ENCODE peak calls at places on chromosomes 12 and 14, in nine cellular contexts. C is HCT116; B is SK-N-SH; S is AG09309; O is CD8-positive, alpha-beta T cell; K is cardiac fibroblast; Q is BJ; G is astrocyte of the spinal cord; J is HFF-Myc. D is an unnamed sample.

GRCh38 chr14:71931492-71932228 is 569 bp upstream of the RGS6 start:
- DNase-seq in J (no peak), B (peak; percentile 16), K (no peak), S (no peak), C (no peak), G (no peak), Q (no peak), O (no peak), D (no peak)

GRCh38 chr14:32939254-32940065 is 781 bp downstream of the NPAS3 start:
- DNase-seq in Q (no peak), B (peak; percentile 78), K (peak; percentile 81), O (no peak), C (no peak), J (no peak), S (no peak), G (peak; percentile 81), D (no peak)

GRCh38 chr14:100152091-100152490 is 7.4 kb downstream of the DEGS2 start:
- DNase-seq in Q (no peak), G (no peak), O (no peak), B (no peak), K (no peak), C (no peak), J (no peak), S (no peak), D (no peak)

GRCh38 chr12:1796515-1797010 is 23.8 kb upstream of the LRTM2 start:
- DNase-seq in Q (no peak), C (no peak), B (no peak), J (no peak), S (no peak), G (no peak), O (peak; percentile 45), K (no peak), D (no peak)

GRCh38 chr14:87233266-87233665 is 759.7 kb downstream of the GALC start:
- DNase-seq in O (no peak), Q (no peak), C (no peak), K (no peak), G (no peak), S (no peak), J (no peak), B (no peak), D (no peak)

GRCh38 chr14:94650806-94651805 is 38.9 kb downstream of the SERPINA3 start:
- DNase-seq in S (no peak), C (no peak), Q (no peak), G (no peak), B (peak; percentile 73), O (no peak), K (no peak), J (no peak), D (no peak)

GRCh38 chr12:124514145-124514995 is 53.0 kb downstream of the NCOR2 start:
- DNase-seq in C (no peak), B (no peak), Q (no peak), J (no peak), O (no peak), K (no peak), S (no peak), G (no peak), D (no peak)

GRCh38 chr12:102096855-102097254 is 23.1 kb downstream of the NUP37 start:
- DNase-seq in B (no peak), Q (no peak), O (no peak), G (no peak), S (no peak), K (no peak), C (no peak), J (no peak), D (peak; percentile 40)

GRCh38 chr12:53071591-53072551 is 7.3 kb downstream of the SPRYD3 start:
- DNase-seq in G (no peak), S (no peak), J (no peak), K (peak; percentile 35), O (no peak), B (peak; percentile 82), C (no peak), Q (no peak), D (no peak)

GRCh38 chr12:108694812-108695278 is 36.5 kb downstream of the CORO1C start:
- DNase-seq in K (peak; percentile 58), C (no peak), Q (no peak), J (no peak), S (no peak), G (no peak), O (no peak), B (no peak), D (no peak)

GRCh38 chr14:53153702-53154112 is 584 bp upstream of the DDHD1 start:
- DNase-seq in C (no peak), O (no peak), G (no peak), S (no peak), B (no peak), Q (no peak), J (no peak), K (no peak), D (no peak)

GRCh38 chr14:39880106-39880695 is 448.0 kb upstream of the FBXO33 start:
- DNase-seq in K (no peak), B (no peak), J (no peak), O (no peak), Q (no peak), G (no peak), S (no peak), C (no peak), D (no peak)

GRCh38 chr14:96263347-96264199 is 7.6 kb downstream of the BDKRB1 start:
- DNase-seq in K (no peak), S (no peak), G (no peak), B (no peak), O (no peak), C (no peak), Q (no peak), J (no peak), D (peak; percentile 87)

GRCh38 chr14:96264200-96264553 is 8.2 kb downstream of the BDKRB1 start:
- DNase-seq in B (no peak), O (no peak), C (no peak), J (no peak), K (no peak), S (no peak), Q (no peak), G (no peak), D (no peak)

GRCh38 chr14:96265387-96265786 is 9.4 kb downstream of the BDKRB1 start:
- DNase-seq in B (no peak), C (no peak), S (no peak), J (no peak), G (no peak), K (no peak), Q (no peak), O (no peak), D (no peak)

GRCh38 chr14:96267336-96267735 is 11.3 kb downstream of the BDKRB1 start:
- DNase-seq in G (peak; percentile 50), J (peak; percentile 93), C (no peak), O (no peak), Q (peak; percentile 63), S (no peak), K (peak; percentile 51), B (peak; percentile 95), D (no peak)

GRCh38 chr14:96264850-96265249 is 8.8 kb downstream of the BDKRB1 start:
- DNase-seq in K (peak; percentile 48), Q (no peak), B (no peak), C (no peak), S (no peak), J (no peak), G (no peak), O (no peak), D (no peak)
- TF ChIP-seq CTCF in K (peak; percentile 58), Q (peak; percentile 61), B (peak; percentile 58), C (peak; percentile 46), S (peak; percentile 73), J (peak; percentile 56), G (peak; percentile 43), O (no peak), D (peak; percentile 31)

DNA sequence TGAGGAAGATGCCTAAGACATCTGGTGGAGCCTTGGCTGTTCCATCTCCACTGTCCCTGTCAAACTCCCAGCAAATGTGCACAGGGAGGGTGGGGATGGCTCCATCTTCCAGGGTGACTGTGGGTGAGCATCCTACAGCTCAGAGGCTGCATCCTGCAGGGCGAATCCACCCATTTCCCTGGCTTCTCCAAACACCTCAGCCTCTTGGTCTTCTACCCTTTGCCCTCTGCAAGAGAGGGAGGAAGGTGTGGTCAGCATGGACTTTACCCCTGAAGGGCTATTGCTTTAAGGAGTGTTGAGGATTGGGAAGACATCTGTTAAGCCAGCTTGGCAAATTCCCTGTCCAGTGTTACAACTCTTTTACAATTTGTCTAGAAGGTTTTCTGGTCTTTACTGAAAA is 23.1 kb upstream of the DGLUCY start:
- DNase-seq in K (no peak), C (no peak), Q (no peak), S (no peak), G (no peak), J (no peak), O (no peak), B (no peak), D (no peak)
- H3K4me3 ChIP-seq in K (no peak overlapping the region), C (no peak overlapping the region), Q (no peak overlapping the region), S (no peak overlapping the region), G (no peak overlapping the region), J (no peak overlapping the region), O (no peak overlapping the region), B (no peak overlapping the region), D (no peak overlapping the region)

GRCh38 chr12:48201091-48201490 is 2.0 kb downstream of the OR10AD1 start:
- DNase-seq in B (no peak), O (no peak), Q (no peak), S (no peak), G (no peak), K (no peak), C (no peak), J (no peak), D (no peak)
- TF ChIP-seq CTCF in B (no peak), O (no peak), Q (no peak), S (no peak), G (no peak), K (no peak), C (no peak), J (no peak), D (no peak)

GRCh38 chr14:65042731-65043372 is 56.2 kb downstream of the FNTB start:
- DNase-seq in C (no peak), J (no peak), S (no peak), K (no peak), B (no peak), Q (no peak), O (no peak), G (no peak), D (no peak)
- H3K4me3 ChIP-seq in C (no peak overlapping the region), J (no peak overlapping the region), S (no peak overlapping the region), K (no peak overlapping the region), B (no peak overlapping the region), Q (no peak overlapping the region), O (no peak overlapping the region), G (no peak overlapping the region), D (no peak overlapping the region)